ENCODE peak calls at places on chromosomes 16 and 17, in four cellular contexts. W is Peyer's patch, Z is hepatic stellate cell, X is pancreas. B is an unnamed sample.

GRCh38 chr16:53224932-53225533 is 170.2 kb downstream of the CHD9 start:
- DNase-seq in Z (peak), W (no peak), X (no peak), B (no peak)

GRCh38 chr17:77318491-77319210 is 177.9 kb downstream of the SEC14L1 start:
- DNase-seq in Z (peak), W (no peak), X (no peak), B (no peak)

GRCh38 chr16:57614546-57615343 is 13.7 kb upstream of the ADGRG1 start:
- DNase-seq in X (no peak), W (no peak), Z (no peak), B (no peak)

GRCh38 chr17:76497979-76498885 is 3.0 kb downstream of the RHBDF2 start:
- DNase-seq in Z (peak), W (peak), X (peak), B (peak)

GRCh38 chr16:27340654-27341053 is 26.9 kb downstream of the IL4R start:
- DNase-seq in X (no peak), W (no peak), Z (no peak), B (no peak)

GRCh38 chr17:60165223-60165622 is 15.4 kb downstream of the CA4 start:
- DNase-seq in Z (no peak), W (no peak), X (no peak), B (no peak)

GRCh38 chr17:49552070-49552751 is 23.5 kb upstream of the NXPH3 start:
- DNase-seq in W (no peak), Z (no peak), X (no peak), B (no peak)

GRCh38 chr17:45223541-45224528 is 2.1 kb downstream of the FMNL1 start:
- DNase-seq in X (no peak), Z (no peak), W (peak), B (no peak)

GRCh38 chr17:4161179-4161559 is 18.2 kb downstream of the CYB5D2 start:
- DNase-seq in X (no peak), Z (peak), W (no peak), B (no peak)

GRCh38 chr16:35255186-35255803 is 1795.9 kb downstream of the TP53TG3F start:
- DNase-seq in W (no peak), X (no peak), Z (no peak), B (no peak)

GRCh38 chr17:15920758-15921239 is 24.1 kb upstream of the ADORA2B start:
- DNase-seq in X (no peak), W (no peak), Z (no peak), B (no peak)

GRCh38 chr17:5499790-5500189 is 13.4 kb downstream of the MIS12 start:
- DNase-seq in Z (no peak), X (no peak), W (no peak), B (no peak)

GRCh38 chr16:56203052-56203451 is 11.8 kb downstream of the GNAO1 start:
- DNase-seq in W (peak), Z (no peak), X (no peak), B (no peak)

GRCh38 chr16:57469917-57470470 is 7.5 kb downstream of the POLR2C start:
- DNase-seq in X (no peak), W (no peak), Z (no peak), B (no peak)

GRCh38 chr17:76695059-76695892 is 15.5 kb downstream of the MXRA7 start:
- DNase-seq in X (no peak), W (no peak), Z (no peak), B (no peak)

GRCh38 chr16:57802635-57803412 is 533 bp upstream of the KIFC3 start:
- DNase-seq in W (no peak), X (no peak), Z (peak), B (no peak)

GRCh38 chr16:2095315-2095853 is 40.3 kb downstream of the PKD1 start:
- DNase-seq in Z (no peak), W (no peak), X (no peak), B (no peak)

GRCh38 chr17:82055023-82055964 is 3.6 kb downstream of the GPS1 start:
- DNase-seq in X (peak), W (no peak), Z (no peak), B (no peak)

GRCh38 chr17:73166731-73167581 is 2.1 kb downstream of the SSTR2 start:
- DNase-seq in W (no peak), X (no peak), Z (no peak), B (no peak)

GRCh38 chr17:29836643-29837042 is 93.4 kb downstream of the SSH2 start:
- DNase-seq in X (no peak), Z (no peak), W (no peak), B (no peak)